ENCODE peak calls at places on chromosomes 16 and 17, in six cellular contexts. X is dorsolateral prefrontal cortex, A is gastrocnemius medialis, O is fibroblast of lung, C is astrocyte of the cerebellum, I is astrocyte of the spinal cord. Z is an unnamed sample.

GRCh38 chr17:64741038-64741641 is 79.0 kb upstream of the SMURF2 start:
- DNase-seq in X (no peak), A (no peak), O (peak), C (peak), I (peak), Z (no peak)

GRCh38 chr17:7060165-7060890 is 16.4 kb upstream of the SLC16A11 start:
- DNase-seq in X (no peak), A (no peak), O (peak), C (peak), I (peak), Z (no peak)

GRCh38 chr16:17101646-17102045 is 369.1 kb downstream of the XYLT1 start:
- DNase-seq in X (no peak), A (no peak), O (peak), C (no peak), I (no peak), Z (peak)

GRCh38 chr16:85394511-85395206 is 218.5 kb upstream of the GSE1 start:
- DNase-seq in X (peak), A (no peak), O (no peak), C (no peak), I (no peak), Z (peak)

GRCh38 chr17:16512011-16512410 is 20.0 kb upstream of the LRRC75A start:
- DNase-seq in X (no peak), A (no peak), O (no peak), C (no peak), I (peak), Z (peak)

GRCh38 chr17:78294776-78295175 is 63.3 kb downstream of the TMEM235 start:
- DNase-seq in X (no peak), A (no peak), O (peak), C (no peak), I (peak), Z (no peak)

GRCh38 chr16:64657316-64658011 is 464.4 kb downstream of the CDH11 start:
- DNase-seq in X (no peak), A (no peak), O (peak), C (peak), I (peak), Z (no peak)

GRCh38 chr17:81509048-81509686 is 3.4 kb downstream of the ACTG1 start:
- DNase-seq in X (no peak), A (no peak), O (no peak), C (no peak), I (no peak), Z (peak)

GRCh38 chr16:85750827-85751641 is at the start of gene C16orf74:
- DNase-seq in X (no peak), A (no peak), O (peak), C (no peak), I (no peak), Z (no peak)

GRCh38 chr17:2893422-2893914 is 97.2 kb downstream of the RAP1GAP2 start:
- DNase-seq in X (no peak), A (no peak), O (peak), C (no peak), I (no peak), Z (no peak)

GRCh38 chr16:2319606-2320005 is 20.9 kb downstream of the ABCA3 start:
- DNase-seq in X (no peak), A (no peak), O (no peak), C (no peak), I (no peak), Z (no peak)

GRCh38 chr17:80673152-80673920 is 128.7 kb downstream of the RPTOR start:
- DNase-seq in X (no peak), A (no peak), O (peak), C (no peak), I (peak), Z (no peak)

GRCh38 chr16:55871411-55872038 is 3.6 kb downstream of the CES5A start:
- DNase-seq in X (no peak), A (no peak), O (no peak), C (no peak), I (no peak), Z (no peak)

GRCh38 chr16:38941-39892 is 14.2 kb downstream of the POLR3K start:
- DNase-seq in X (no peak), A (no peak), O (no peak), C (no peak), I (no peak), Z (no peak)

GRCh38 chr16:48607056-48607825 is 2.7 kb downstream of the N4BP1 start:
- DNase-seq in X (no peak), A (no peak), O (peak), C (no peak), I (peak), Z (no peak)

GRCh38 chr17:78359216-78359935 is 501 bp downstream of the SOCS3 start:
- DNase-seq in X (no peak), A (no peak), O (peak), C (no peak), I (peak), Z (peak)

GRCh38 chr17:36934144-36934758 is 3.0 kb upstream of the LHX1 start:
- DNase-seq in X (no peak), A (no peak), O (no peak), C (no peak), I (no peak), Z (no peak)

GRCh38 chr17:53516643-53517042 is 306.1 kb upstream of the KIF2B start:
- DNase-seq in X (no peak), A (no peak), O (peak), C (peak), I (peak), Z (peak)

GRCh38 chr17:78223061-78223460 is 8.4 kb upstream of the TMEM235 start:
- DNase-seq in X (no peak), A (no peak), O (no peak), C (no peak), I (no peak), Z (no peak)

GRCh38 chr16:4868573-4868972 is 21.3 kb downstream of the UBN1 start:
- DNase-seq in X (no peak), A (no peak), O (no peak), C (no peak), I (no peak), Z (peak)
- TF ChIP-seq CTCF in X (no peak), A (no peak), O (no peak), C (no peak), I (no peak), Z (no peak)

GRCh38 chr16:69763557-69763942 is 1.4 kb downstream of the WWP2 start:
- DNase-seq in X (no peak), A (no peak), O (no peak), C (no peak), I (no peak), Z (no peak)
- H3K4me3 ChIP-seq in X (no peak), A (no peak), O (peak), C (no peak), I (no peak), Z (no peak)

GRCh38 chr16:23768581-23768980 is 13.8 kb downstream of the CHP2 start:
- DNase-seq in X (no peak), A (no peak), O (no peak), C (no peak), I (no peak), Z (no peak)
- TF ChIP-seq CTCF in X (no peak), A (no peak), O (no peak), C (no peak), I (no peak), Z (no peak)

GRCh38 chr17:57165754-57166153 is 80.7 kb downstream of the AKAP1 start:
- DNase-seq in X (no peak), A (no peak), O (no peak), C (no peak), I (no peak), Z (no peak)
- H3K4me3 ChIP-seq in X (no peak), A (no peak), O (no peak), C (no peak), I (no peak), Z (no peak)